ENCODE peak calls at places on chromosomes 4 and X, in nine cellular contexts. Y is body of pancreas; P is lung; N is activated gamma-delta T cell treated with anti-CD3 and anti-CD28 coated beads, Interleukin-2, amount 50 U/mL, for 16 hours; A is EL; X is T-helper 9 cell; T is activated T-helper 1 cell treated with anti-CD3 and anti-CD28 coated beads, Interleukin-12 subunit alpha, Interleukin-12 subunit beta, Interleukin-2, Interleukin-4 antibody, amounts not matched to agents 30 ng/mL and 10 ng/mL and 1 ng/mL, durations not matched to agents 14 hours and 24 hours and 36 hours; S is hypothalamus; M is astrocyte. Z is an unnamed sample.

GRCh38 chr4:5758741-5759140 is 47.7 kb downstream of the EVC start:
- DNase-seq in S (no peak), T (peak), X (no peak), Y (no peak), P (no peak), A (peak), M (peak), N (no peak), Z (no peak)

GRCh38 chr4:38091636-38092035 is 131.4 kb downstream of the PTTG2 start:
- DNase-seq in P (no peak), S (no peak), M (peak), N (no peak), T (no peak), X (no peak), A (no peak), Y (no peak), Z (no peak)

GRCh38 chr4:153432971-153433752 is 33.0 kb upstream of the TMEM131L start:
- DNase-seq in A (peak), S (no peak), N (peak), P (peak), M (peak), Y (peak), T (peak), X (peak), Z (peak)

GRCh38 chr4:176538217-176538925 is 218.6 kb downstream of the SPCS3 start:
- DNase-seq in A (peak), X (no peak), N (no peak), M (peak), P (no peak), S (no peak), Y (no peak), T (no peak), Z (no peak)

GRCh38 chr4:123421227-123421941 is 24.8 kb downstream of the SPRY1 start:
- DNase-seq in Y (no peak), N (no peak), X (no peak), M (no peak), S (no peak), T (no peak), A (peak), P (no peak), Z (no peak)

GRCh38 chr4:13367691-13368090 is 116.4 kb downstream of the RAB28 start:
- DNase-seq in X (no peak), P (no peak), T (no peak), M (no peak), A (no peak), S (no peak), Y (no peak), N (no peak), Z (no peak)

GRCh38 chrX:20285513-20285912 is 18.8 kb upstream of the RPS6KA3 start:
- DNase-seq in T (no peak), Y (no peak), A (no peak), S (no peak), M (no peak), X (no peak), P (no peak), N (no peak), Z (no peak)

GRCh38 chrX:23505531-23506303 is 161.6 kb upstream of the PRDX4 start:
- DNase-seq in S (no peak), N (no peak), A (no peak), Y (no peak), X (no peak), T (no peak), P (no peak), M (no peak), Z (no peak)

GRCh38 chrX:54509401-54509800 is 13.4 kb upstream of the FGD1 start:
- DNase-seq in T (no peak), X (no peak), Y (no peak), P (no peak), A (peak), N (no peak), S (no peak), M (peak), Z (no peak)

GRCh38 chrX:41718481-41719245 is 5.3 kb upstream of the GPR82 start:
- DNase-seq in Y (no peak), S (no peak), P (no peak), X (no peak), M (peak), N (no peak), T (no peak), A (no peak), Z (no peak)

GRCh38 chr4:8370835-8371234 is 69.7 kb downstream of the ACOX3 start:
- DNase-seq in P (no peak), X (no peak), A (no peak), M (no peak), S (no peak), Y (no peak), T (no peak), N (no peak), Z (no peak)

GRCh38 chrX:110435191-110435590 is 76.5 kb downstream of the RTL9 start:
- DNase-seq in A (no peak), Y (no peak), S (no peak), N (no peak), M (no peak), T (no peak), P (no peak), X (no peak), Z (no peak)

GRCh38 chrX:7215842-7216241 is 67.9 kb upstream of the PUDP start:
- DNase-seq in X (no peak), T (no peak), S (no peak), Y (no peak), N (no peak), A (peak), P (no peak), M (peak), Z (no peak)

GRCh38 chr4:658681-659667 is 15.1 kb downstream of the ATP5ME start:
- DNase-seq in N (no peak), S (no peak), X (no peak), A (no peak), M (no peak), P (no peak), T (no peak), Y (no peak), Z (no peak)

GRCh38 chr4:21628116-21628515 is 320.5 kb downstream of the KCNIP4 start:
- DNase-seq in S (no peak), P (no peak), M (no peak), X (no peak), A (no peak), N (no peak), T (no peak), Y (no peak), Z (no peak)

GRCh38 chrX:152844256-152844655 is 13.4 kb downstream of the NSDHL start:
- DNase-seq in Y (no peak), X (no peak), M (no peak), S (no peak), A (no peak), P (no peak), T (no peak), N (no peak), Z (no peak)

GRCh38 chr4:1746265-1746691 is 25.0 kb downstream of the TACC3 start:
- DNase-seq in P (peak), A (peak), S (peak), N (peak), M (peak), Y (peak), X (peak), T (peak), Z (peak)

GRCh38 chr4:1223841-1224809 is 24.8 kb downstream of the CTBP1 start:
- DNase-seq in T (no peak), X (no peak), Y (no peak), A (no peak), P (no peak), S (no peak), N (no peak), M (no peak), Z (no peak)

GRCh38 chr4:145248971-145249370 is 68.6 kb upstream of the OTUD4 start:
- DNase-seq in T (no peak), X (no peak), A (no peak), Y (no peak), M (no peak), S (no peak), P (no peak), N (no peak), Z (no peak)

GRCh38 chr4:173211222-173211621 is 42.6 kb downstream of the GALNT7 start:
- DNase-seq in X (no peak), T (no peak), P (no peak), N (no peak), A (no peak), Y (no peak), M (no peak), S (no peak), Z (no peak)

GRCh38 chr4:8441499-8442091 is 1.0 kb downstream of the TRMT44 start:
- DNase-seq in M (no peak), P (no peak), S (no peak), A (no peak), N (no peak), X (no peak), Y (no peak), T (no peak), Z (no peak)

GRCh38 chr4:2944882-2945526 is 18.2 kb downstream of the NOP14 start:
- DNase-seq in Y (no peak), N (no peak), X (no peak), T (no peak), S (no peak), M (no peak), P (no peak), A (no peak), Z (no peak)

GRCh38 chrX:83916525-83916924 is 55.6 kb downstream of the CYLC1 start:
- DNase-seq in A (peak), Y (no peak), P (no peak), M (no peak), X (no peak), N (no peak), S (no peak), T (no peak), Z (no peak)

GRCh38 chr4:8915201-8916200 is 43.9 kb upstream of the HMX1 start:
- DNase-seq in M (no peak), X (no peak), T (no peak), A (no peak), Y (peak), S (no peak), P (no peak), N (no peak), Z (no peak)

GRCh38 chr4:118353452-118353851 is 649 bp upstream of the PRSS12 start:
- DNase-seq in N (no peak), M (no peak), T (no peak), Y (no peak), S (no peak), A (no peak), P (no peak), X (no peak), Z (no peak)

GRCh38 chr4:83753260-83753659 is 217.4 kb downstream of the GPAT3 start:
- DNase-seq in S (no peak), A (no peak), T (no peak), P (no peak), N (no peak), X (no peak), Y (no peak), M (no peak), Z (no peak)

GRCh38 chr4:12729384-12729783 is 754.8 kb downstream of the RAB28 start:
- DNase-seq in Y (no peak), M (peak), S (no peak), N (no peak), X (no peak), P (no peak), A (peak), T (no peak), Z (no peak)

GRCh38 chrX:138001219-138001618 is 435.3 kb downstream of the ZIC3 start:
- DNase-seq in X (no peak), T (no peak), N (no peak), M (no peak), Y (no peak), A (no peak), P (no peak), S (no peak), Z (no peak)

GRCh38 chr4:148203056-148203898 is 238.9 kb downstream of the NR3C2 start:
- DNase-seq in N (no peak), P (no peak), Y (peak), M (no peak), T (no peak), A (no peak), S (peak), X (no peak), Z (peak)

GRCh38 chrX:20718592-20718991 is 451.9 kb upstream of the RPS6KA3 start:
- DNase-seq in A (no peak), M (no peak), P (no peak), T (no peak), N (no peak), X (no peak), Y (no peak), S (no peak), Z (no peak)

GRCh38 chr4:133263082-133263481 is 114.0 kb downstream of the PCDH10 start:
- DNase-seq in A (no peak), M (no peak), S (no peak), Y (no peak), N (no peak), T (no peak), P (no peak), X (no peak), Z (no peak)